ENCODE peak calls at places on chromosome 17, in four cellular contexts. D, P, U and Y are unnamed samples.

GRCh38 chr17:18070861-18071340 is 16.8 kb upstream of the DRG2 start:
- DNase-seq in D (no peak), P (no peak), U (no peak), Y (no peak)

GRCh38 chr17:45436161-45436560 is 3.5 kb upstream of the ARHGAP27 start:
- DNase-seq in D (no peak), P (no peak), U (no peak), Y (no peak)

GRCh38 chr17:76528156-76528527 is 9.4 kb downstream of the CYGB start:
- DNase-seq in D (peak; percentile 93), P (peak; percentile 54), U (no peak), Y (no peak)

GRCh38 chr17:50477976-50478375 is 684 bp upstream of the RSAD1 start:
- DNase-seq in D (no peak), P (no peak), U (no peak), Y (no peak)

GRCh38 chr17:61402978-61403845 is 3.6 kb downstream of the TBX2 start:
- DNase-seq in D (no peak), P (peak; percentile 15), U (no peak), Y (peak; percentile 59)

GRCh38 chr17:49038544-49038943 is 41.4 kb downstream of the IGF2BP1 start:
- DNase-seq in D (no peak), P (no peak), U (no peak), Y (no peak)

GRCh38 chr17:21129023-21129681 is 2.4 kb downstream of the DHRS7B start:
- DNase-seq in D (no peak), P (peak; percentile 32), U (no peak), Y (no peak)

GRCh38 chr17:61451538-61452300 is 503 bp upstream of the TBX4 start:
- DNase-seq in D (no peak), P (no peak), U (no peak), Y (no peak)

GRCh38 chr17:66829386-66829864 is 5.5 kb upstream of the CACNG5 start:
- DNase-seq in D (no peak), P (no peak), U (peak; percentile 52), Y (no peak)

GRCh38 chr17:61475726-61476125 is 23.5 kb downstream of the TBX4 start:
- DNase-seq in D (no peak), P (no peak), U (no peak), Y (no peak)

GRCh38 chr17:304461-304860 is 48.1 kb downstream of the RPH3AL start:
- DNase-seq in D (no peak), P (no peak), U (no peak), Y (peak; percentile 48)

GRCh38 chr17:80427366-80428282 is 12.7 kb downstream of the ENDOV start:
- DNase-seq in D (no peak), P (no peak), U (no peak), Y (peak; percentile 73)

GRCh38 chr17:80424878-80425765 is 10.2 kb downstream of the ENDOV start:
- DNase-seq in D (peak; percentile 66), P (no peak), U (no peak), Y (peak; percentile 46)

GRCh38 chr17:80426671-80427326 is 11.8 kb downstream of the ENDOV start:
- DNase-seq in D (peak; percentile 89), P (peak; percentile 61), U (peak; percentile 79), Y (peak; percentile 76)

GRCh38 chr17:80424261-80424660 is 9.3 kb downstream of the ENDOV start:
- DNase-seq in D (no peak), P (no peak), U (no peak), Y (no peak)

DNA sequence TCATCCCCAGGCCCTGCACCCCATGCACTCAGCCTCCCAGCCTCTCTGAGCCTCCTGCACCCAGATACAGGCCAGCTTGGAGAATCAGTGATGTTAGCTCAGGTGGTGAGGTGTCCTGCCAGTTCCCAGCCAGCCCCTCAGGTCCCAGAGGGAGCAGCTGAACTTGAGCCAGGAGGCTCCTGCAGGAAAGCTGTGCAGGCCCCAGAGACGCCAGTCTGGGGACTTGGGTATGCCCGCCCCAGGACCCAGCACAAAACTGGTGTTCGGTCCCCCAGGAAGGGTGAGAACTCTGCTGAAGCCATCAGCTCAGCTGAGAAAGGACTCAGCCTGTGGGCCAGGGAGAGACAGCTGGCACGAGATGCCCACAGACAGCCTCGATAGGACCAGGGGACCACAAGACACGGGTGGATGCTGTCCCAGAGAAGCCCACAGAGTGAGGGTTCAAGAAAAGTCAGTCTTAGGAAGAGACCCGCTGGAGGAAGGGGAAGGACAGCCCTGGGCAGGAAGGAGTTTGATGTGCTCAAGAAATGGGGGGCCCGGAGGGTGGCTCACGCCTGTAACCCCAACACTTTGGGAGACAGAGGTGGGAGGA is 11.0 kb downstream of the ENDOV start:
- DNase-seq in D (no peak), P (no peak), U (no peak), Y (no peak)
- H3K4me1 ChIP-seq in D (peaks cover 10% of the 10 kb centered on the region), P (no peaks in the 10 kb centered on the region), U (peaks cover 18% of the 10 kb centered on the region), Y (no peaks in the 10 kb centered on the region)

DNA sequence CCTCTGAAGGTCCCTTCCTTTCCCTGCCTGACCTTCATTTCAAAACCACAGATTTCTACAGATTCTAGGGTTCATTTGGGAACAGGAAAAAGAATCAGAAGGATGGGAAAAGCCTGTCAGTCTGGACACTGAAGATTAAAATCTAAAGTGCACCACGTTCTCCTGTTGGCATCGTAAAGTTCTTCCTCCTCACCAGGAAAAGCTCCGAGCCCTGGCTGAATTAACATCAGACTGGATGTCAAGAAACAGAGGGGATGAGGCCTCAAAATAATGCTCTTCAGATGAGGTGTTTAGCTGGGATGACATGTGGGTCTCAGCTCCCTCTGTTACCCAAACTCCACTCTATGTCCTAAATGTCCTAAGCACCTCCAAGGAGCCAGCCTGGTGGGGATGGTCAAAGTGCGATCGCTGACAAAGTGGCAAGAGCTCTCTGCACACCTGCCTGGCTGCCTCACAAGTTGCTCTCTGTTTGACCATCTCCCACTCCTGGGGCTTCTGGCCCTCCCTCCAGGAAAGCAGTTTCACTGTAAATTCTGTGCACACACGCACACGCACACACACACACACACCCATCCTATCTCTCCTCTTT is 1.9 kb downstream of the PITPNA start:
- DNase-seq in D (no peak), P (no peak), U (no peak), Y (no peak)
- H3K4me3 ChIP-seq in D (no peak overlapping the region), P (peak overlapping the region; percentile 94), U (peak overlapping the region; percentile 93), Y (no peak overlapping the region)

DNA sequence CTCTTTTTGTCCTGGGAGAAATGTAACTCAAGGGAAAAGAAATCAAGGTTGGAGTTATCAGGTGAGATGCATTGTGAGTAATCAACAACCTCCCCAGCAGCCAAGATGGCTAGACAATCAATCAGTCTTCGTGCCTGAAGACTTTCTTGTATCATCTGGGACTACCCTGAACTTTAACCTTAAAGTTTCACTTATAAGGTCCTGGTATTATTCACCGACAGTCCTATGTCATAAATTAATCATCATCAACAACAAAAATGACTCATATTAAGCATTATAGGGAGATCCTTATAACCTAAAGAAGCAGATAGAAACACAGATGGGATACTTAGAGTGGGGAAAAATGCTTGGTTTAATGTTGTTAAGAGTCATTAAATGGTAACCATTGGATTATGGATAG is 7.7 kb upstream of the TEKT3 start:
- DNase-seq in D (no peak), P (no peak), U (no peak), Y (no peak)
- H3K4me1 ChIP-seq in D (no peaks in the 10 kb centered on the region), P (no peaks in the 10 kb centered on the region), U (peaks cover 24% of the 10 kb centered on the region), Y (no peaks in the 10 kb centered on the region)

GRCh38 chr17:44065668-44066203 is 735 bp downstream of the LSM12 start:
- DNase-seq in D (peak; percentile 39), P (no peak), U (no peak), Y (no peak)

GRCh38 chr17:44059101-44059892 is 7.2 kb downstream of the LSM12 start:
- DNase-seq in D (no peak), P (no peak), U (no peak), Y (no peak)

GRCh38 chr17:44063704-44064639 is 2.5 kb downstream of the LSM12 start:
- DNase-seq in D (no peak), P (no peak), U (no peak), Y (peak; percentile 16)

GRCh38 chr17:44062871-44063270 is 3.6 kb downstream of the LSM12 start:
- DNase-seq in D (no peak), P (no peak), U (no peak), Y (peak; percentile 58)

GRCh38 chr17:44061446-44061845 is 5.0 kb downstream of the LSM12 start:
- DNase-seq in D (no peak), P (no peak), U (no peak), Y (no peak)
- H3K4me3 ChIP-seq in D (no peak overlapping the region), P (no peak overlapping the region), U (no peak overlapping the region), Y (no peak overlapping the region)

DNA sequence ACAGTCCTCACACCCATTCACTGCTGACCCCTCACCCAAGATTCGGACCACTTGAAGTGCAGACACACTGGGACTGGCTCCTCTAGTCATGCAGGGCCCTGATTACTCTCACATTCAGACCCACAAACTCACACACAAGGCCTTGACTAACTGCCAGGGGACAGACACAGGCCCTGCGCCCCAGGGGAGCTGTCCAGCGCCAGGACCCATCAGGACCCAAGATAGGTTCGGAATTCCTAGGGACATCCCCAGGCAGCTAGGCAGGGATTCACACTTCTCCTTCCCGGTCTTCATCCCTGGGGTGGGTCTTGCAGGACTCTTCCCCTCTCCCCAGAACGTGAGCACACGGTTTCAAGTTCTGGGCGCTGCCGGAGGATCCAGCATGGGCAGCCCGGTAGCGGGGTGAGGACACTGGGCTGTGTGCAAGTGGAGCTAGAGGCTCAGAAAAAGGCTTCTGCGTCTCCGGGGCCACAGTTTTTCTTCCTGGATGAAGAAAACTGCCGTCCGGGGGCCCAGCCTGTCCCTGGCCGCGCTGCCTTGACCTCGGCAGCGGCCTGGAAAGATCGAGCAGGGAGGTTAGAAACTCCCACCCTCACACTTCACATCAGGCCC is 1.6 kb downstream of the SEZ6 start:
- DNase-seq in D (no peak), P (no peak), U (no peak), Y (no peak)
- H3K4me1 ChIP-seq in D (no peaks in the 10 kb centered on the region), P (no peaks in the 10 kb centered on the region), U (peaks cover 13% of the 10 kb centered on the region), Y (no peaks in the 10 kb centered on the region)

GRCh38 chr17:14672830-14673229 is 371.9 kb downstream of the HS3ST3B1 start:
- DNase-seq in D (no peak), P (no peak), U (no peak), Y (peak; percentile 40)

DNA sequence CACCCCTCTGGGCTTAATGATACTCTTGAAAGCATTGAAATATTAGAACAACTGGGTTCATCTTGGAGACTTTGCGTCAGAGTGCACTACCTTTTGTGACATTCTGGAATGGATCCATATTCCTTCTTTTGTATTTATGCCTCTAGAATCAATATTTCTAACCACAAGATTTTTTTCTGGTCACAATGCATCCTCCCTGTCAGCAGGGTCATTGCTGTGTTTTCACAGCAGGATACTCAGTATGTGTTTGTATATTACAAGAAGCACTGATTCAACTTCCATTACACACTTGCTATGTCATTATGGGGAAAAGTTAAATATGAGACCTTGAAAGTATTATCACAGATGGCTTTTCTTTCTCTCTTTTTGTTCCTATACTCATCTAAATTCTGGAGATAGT is 370.0 kb downstream of the HS3ST3B1 start:
- DNase-seq in D (no peak), P (no peak), U (no peak), Y (no peak)
- H3K4me3 ChIP-seq in D (no peak overlapping the region), P (no peak overlapping the region), U (no peak overlapping the region), Y (no peak overlapping the region)

GRCh38 chr17:57477483-57478357 is 221.4 kb downstream of the MSI2 start:
- DNase-seq in D (no peak), P (no peak), U (no peak), Y (no peak)
- H3K4me1 ChIP-seq in D (no peaks in the 10 kb centered on the region), P (peaks cover 13% of the 10 kb centered on the region), U (peaks cover 39% of the 10 kb centered on the region), Y (peaks cover 10% of the 10 kb centered on the region)